ENCODE peak calls at places on chromosomes 2 and 18, in five cellular contexts. One of them, this sample, is unnamed.

GRCh38 chr18:3584266-3584665 is 134.3 kb downstream of the TGIF1 start:
- DNase-seq in GM06990: no peak
- DNase-seq in progenitor cell of endocrine pancreas: no peak
- DNase-seq in uterus: no peak
- DNase-seq in fibroblast of mammary gland: no peak
- DNase-seq in this sample: no peak

GRCh38 chr2:137255345-137255744 is 490.0 kb downstream of the THSD7B start:
- DNase-seq in GM06990: no peak
- DNase-seq in progenitor cell of endocrine pancreas: no peak
- DNase-seq in uterus: no peak
- DNase-seq in fibroblast of mammary gland: no peak
- DNase-seq in this sample: no peak

GRCh38 chr2:140734992-140735391 is 1395.8 kb downstream of the LRP1B start:
- DNase-seq in GM06990: no peak
- DNase-seq in progenitor cell of endocrine pancreas: no peak
- DNase-seq in uterus: no peak
- DNase-seq in fibroblast of mammary gland: no peak
- DNase-seq in this sample: no peak

GRCh38 chr18:50853863-50854271 is 25.1 kb upstream of the ME2 start:
- DNase-seq in GM06990: no peak
- DNase-seq in progenitor cell of endocrine pancreas: no peak
- DNase-seq in uterus: no peak
- DNase-seq in fibroblast of mammary gland: peak
- DNase-seq in this sample: no peak

GRCh38 chr2:61707984-61708852 is 145.6 kb downstream of the FAM161A start:
- DNase-seq in GM06990: peak
- DNase-seq in progenitor cell of endocrine pancreas: no peak
- DNase-seq in uterus: no peak
- DNase-seq in fibroblast of mammary gland: peak
- DNase-seq in this sample: no peak

GRCh38 chr18:4455113-4455811 is at the start of gene DLGAP1:
- DNase-seq in GM06990: peak
- DNase-seq in progenitor cell of endocrine pancreas: peak
- DNase-seq in uterus: no peak
- DNase-seq in fibroblast of mammary gland: peak
- DNase-seq in this sample: peak

GRCh38 chr2:174465327-174465726 is 21.5 kb downstream of the GPR155 start:
- DNase-seq in GM06990: no peak
- DNase-seq in progenitor cell of endocrine pancreas: no peak
- DNase-seq in uterus: no peak
- DNase-seq in fibroblast of mammary gland: no peak
- DNase-seq in this sample: no peak

GRCh38 chr18:80179857-80180558 is 67.3 kb downstream of the PARD6G start:
- DNase-seq in GM06990: no peak
- DNase-seq in progenitor cell of endocrine pancreas: no peak
- DNase-seq in uterus: no peak
- DNase-seq in fibroblast of mammary gland: no peak
- DNase-seq in this sample: no peak

GRCh38 chr2:28507806-28508764 is 12.2 kb downstream of the PLB1 start:
- DNase-seq in GM06990: no peak
- DNase-seq in progenitor cell of endocrine pancreas: no peak
- DNase-seq in uterus: no peak
- DNase-seq in fibroblast of mammary gland: peak
- DNase-seq in this sample: no peak

GRCh38 chr2:218865396-218865795 is 5.8 kb downstream of the WNT6 start:
- DNase-seq in GM06990: no peak
- DNase-seq in progenitor cell of endocrine pancreas: no peak
- DNase-seq in uterus: no peak
- DNase-seq in fibroblast of mammary gland: no peak
- DNase-seq in this sample: no peak

GRCh38 chr2:150548527-150548926 is 61.1 kb upstream of the RND3 start:
- DNase-seq in GM06990: no peak
- DNase-seq in progenitor cell of endocrine pancreas: no peak
- DNase-seq in uterus: no peak
- DNase-seq in fibroblast of mammary gland: peak
- DNase-seq in this sample: no peak

GRCh38 chr2:100882645-100883613 is 63.0 kb downstream of the NPAS2 start:
- DNase-seq in GM06990: no peak
- DNase-seq in progenitor cell of endocrine pancreas: no peak
- DNase-seq in uterus: no peak
- DNase-seq in fibroblast of mammary gland: peak
- DNase-seq in this sample: no peak

GRCh38 chr18:48728204-48728833 is 189.5 kb downstream of the CTIF start:
- DNase-seq in GM06990: no peak
- DNase-seq in progenitor cell of endocrine pancreas: no peak
- DNase-seq in uterus: no peak
- DNase-seq in fibroblast of mammary gland: peak
- DNase-seq in this sample: no peak

GRCh38 chr2:240832816-240833497 is 12.9 kb upstream of the KIF1A start:
- DNase-seq in GM06990: no peak
- DNase-seq in progenitor cell of endocrine pancreas: no peak
- DNase-seq in uterus: peak
- DNase-seq in fibroblast of mammary gland: no peak
- DNase-seq in this sample: no peak

GRCh38 chr2:155350783-155351580 is 652.5 kb downstream of the KCNJ3 start:
- DNase-seq in GM06990: no peak
- DNase-seq in progenitor cell of endocrine pancreas: no peak
- DNase-seq in uterus: no peak
- DNase-seq in fibroblast of mammary gland: no peak
- DNase-seq in this sample: no peak

GRCh38 chr18:67553471-67553870 is 37.0 kb upstream of the DSEL start:
- DNase-seq in GM06990: no peak
- DNase-seq in progenitor cell of endocrine pancreas: no peak
- DNase-seq in uterus: no peak
- DNase-seq in fibroblast of mammary gland: no peak
- DNase-seq in this sample: no peak

GRCh38 chr2:29281585-29281984 is 166.4 kb downstream of the CLIP4 start:
- DNase-seq in GM06990: no peak
- DNase-seq in progenitor cell of endocrine pancreas: no peak
- DNase-seq in uterus: peak
- DNase-seq in fibroblast of mammary gland: peak
- DNase-seq in this sample: no peak

GRCh38 chr2:135987441-135987840 is 2.0 kb upstream of the DARS1 start:
- DNase-seq in GM06990: no peak
- DNase-seq in progenitor cell of endocrine pancreas: no peak
- DNase-seq in uterus: no peak
- DNase-seq in fibroblast of mammary gland: no peak
- DNase-seq in this sample: no peak

GRCh38 chr2:223970343-223971128 is 13.3 kb downstream of the MRPL44 start:
- DNase-seq in GM06990: no peak
- DNase-seq in progenitor cell of endocrine pancreas: peak
- DNase-seq in uterus: peak
- DNase-seq in fibroblast of mammary gland: peak
- DNase-seq in this sample: peak

GRCh38 chr18:13392029-13392750 is 173.6 kb downstream of the LDLRAD4 start:
- DNase-seq in GM06990: no peak
- DNase-seq in progenitor cell of endocrine pancreas: no peak
- DNase-seq in uterus: no peak
- DNase-seq in fibroblast of mammary gland: no peak
- DNase-seq in this sample: no peak

GRCh38 chr2:200225943-200226342 is 80.5 kb upstream of the SPATS2L start:
- DNase-seq in GM06990: no peak
- DNase-seq in progenitor cell of endocrine pancreas: no peak
- DNase-seq in uterus: no peak
- DNase-seq in fibroblast of mammary gland: peak
- DNase-seq in this sample: no peak

GRCh38 chr18:59264651-59265245 is 8.5 kb downstream of the RAX start:
- DNase-seq in GM06990: no peak
- DNase-seq in progenitor cell of endocrine pancreas: no peak
- DNase-seq in uterus: no peak
- DNase-seq in fibroblast of mammary gland: no peak
- DNase-seq in this sample: peak

GRCh38 chr2:226782092-226782713 is 17.4 kb downstream of the IRS1 start:
- DNase-seq in GM06990: no peak
- DNase-seq in progenitor cell of endocrine pancreas: no peak
- DNase-seq in uterus: no peak
- DNase-seq in fibroblast of mammary gland: no peak
- DNase-seq in this sample: no peak

GRCh38 chr2:42132066-42132965 is 36.8 kb upstream of the EML4 start:
- DNase-seq in GM06990: no peak
- DNase-seq in progenitor cell of endocrine pancreas: no peak
- DNase-seq in uterus: no peak
- DNase-seq in fibroblast of mammary gland: peak
- DNase-seq in this sample: no peak

GRCh38 chr2:29075894-29076700 is 1.8 kb upstream of the PCARE start:
- DNase-seq in GM06990: no peak
- DNase-seq in progenitor cell of endocrine pancreas: no peak
- DNase-seq in uterus: no peak
- DNase-seq in fibroblast of mammary gland: peak
- DNase-seq in this sample: no peak

GRCh38 chr2:142946941-142947340 is 69.5 kb downstream of the KYNU start:
- DNase-seq in GM06990: no peak
- DNase-seq in progenitor cell of endocrine pancreas: no peak
- DNase-seq in uterus: no peak
- DNase-seq in fibroblast of mammary gland: no peak
- DNase-seq in this sample: no peak

GRCh38 chr2:88016948-88017779 is 817 bp upstream of the RNU2-63P start:
- DNase-seq in GM06990: peak
- DNase-seq in progenitor cell of endocrine pancreas: peak
- DNase-seq in uterus: no peak
- DNase-seq in fibroblast of mammary gland: no peak
- DNase-seq in this sample: no peak

GRCh38 chr2:218996937-218997336 is 3.7 kb upstream of the CRYBA2 start:
- DNase-seq in GM06990: no peak
- DNase-seq in progenitor cell of endocrine pancreas: no peak
- DNase-seq in uterus: no peak
- DNase-seq in fibroblast of mammary gland: no peak
- DNase-seq in this sample: no peak

GRCh38 chr2:36455788-36456187 is 100.2 kb downstream of the CRIM1 start:
- DNase-seq in GM06990: no peak
- DNase-seq in progenitor cell of endocrine pancreas: no peak
- DNase-seq in uterus: no peak
- DNase-seq in fibroblast of mammary gland: no peak
- DNase-seq in this sample: no peak

GRCh38 chr2:26462511-26463251 is 15.2 kb downstream of the OTOF start:
- DNase-seq in GM06990: no peak
- DNase-seq in progenitor cell of endocrine pancreas: no peak
- DNase-seq in uterus: no peak
- DNase-seq in fibroblast of mammary gland: peak
- DNase-seq in this sample: peak

GRCh38 chr2:70630761-70631160 is 77.1 kb upstream of the TGFA start:
- DNase-seq in GM06990: no peak
- DNase-seq in progenitor cell of endocrine pancreas: no peak
- DNase-seq in uterus: no peak
- DNase-seq in fibroblast of mammary gland: no peak
- DNase-seq in this sample: no peak

GRCh38 chr2:50006327-50006726 is 852.0 kb upstream of the FSHR start:
- DNase-seq in GM06990: no peak
- DNase-seq in progenitor cell of endocrine pancreas: no peak
- DNase-seq in uterus: no peak
- DNase-seq in fibroblast of mammary gland: no peak
- DNase-seq in this sample: no peak

GRCh38 chr2:3300224-3300623 is 77.4 kb downstream of the EIPR1 start:
- DNase-seq in GM06990: no peak
- DNase-seq in progenitor cell of endocrine pancreas: no peak
- DNase-seq in uterus: no peak
- DNase-seq in fibroblast of mammary gland: no peak
- DNase-seq in this sample: no peak

DNA sequence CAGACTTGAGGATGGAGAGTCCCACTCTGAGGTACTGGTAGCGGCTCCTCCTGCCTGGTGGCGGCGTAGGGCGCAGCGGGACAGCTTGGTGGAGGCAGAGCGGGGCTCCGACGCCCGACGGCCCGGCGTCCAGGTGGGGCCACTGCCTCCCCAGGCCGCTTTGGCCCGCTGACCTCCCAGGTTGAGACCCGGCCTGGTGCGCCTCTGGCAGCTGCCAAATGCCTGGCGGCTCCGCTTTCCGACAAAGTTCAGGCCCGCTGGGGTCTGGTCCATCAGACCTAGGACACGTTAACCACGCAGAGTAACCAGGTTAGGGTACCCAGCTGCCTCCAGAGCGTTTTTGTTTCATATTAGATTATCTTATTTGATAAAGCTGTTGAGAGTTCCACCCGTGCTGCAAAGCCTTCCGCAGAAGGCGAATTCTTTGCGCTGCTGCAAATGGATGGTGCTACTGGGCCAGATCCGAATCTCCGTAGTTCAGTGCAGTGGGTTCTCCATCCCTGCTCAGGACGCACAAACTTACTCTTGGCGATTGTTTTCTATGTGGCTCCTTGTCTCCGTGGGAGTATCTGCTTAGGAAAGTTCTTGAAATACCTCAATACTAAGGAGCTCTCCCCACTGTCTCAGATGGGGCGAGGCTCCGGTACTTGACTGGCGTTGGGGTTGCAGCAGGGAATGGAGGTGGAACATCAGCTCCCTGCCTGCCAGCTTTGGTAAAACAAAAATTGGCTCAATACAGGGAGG is 405.9 kb downstream of the XIRP2 start:
- DNase-seq in GM06990: peak
- DNase-seq in progenitor cell of endocrine pancreas: peak
- DNase-seq in uterus: no peak
- DNase-seq in fibroblast of mammary gland: peak
- DNase-seq in this sample: peak
- TF ChIP-seq CTCF in GM06990: no peak
- TF ChIP-seq CTCF in progenitor cell of endocrine pancreas: peak
- TF ChIP-seq CTCF in uterus: no peak
- TF ChIP-seq CTCF in fibroblast of mammary gland: no peak
- TF ChIP-seq CTCF in this sample: no peak

GRCh38 chr18:36412778-36413177 is 115.3 kb downstream of the FHOD3 start:
- DNase-seq in GM06990: no peak
- DNase-seq in progenitor cell of endocrine pancreas: no peak
- DNase-seq in uterus: no peak
- DNase-seq in fibroblast of mammary gland: peak
- DNase-seq in this sample: peak
- TF ChIP-seq CTCF in GM06990: peak
- TF ChIP-seq CTCF in progenitor cell of endocrine pancreas: peak
- TF ChIP-seq CTCF in uterus: no peak
- TF ChIP-seq CTCF in fibroblast of mammary gland: peak
- TF ChIP-seq CTCF in this sample: peak

GRCh38 chr2:239153806-239154591 is 246.8 kb downstream of the HDAC4 start:
- DNase-seq in GM06990: no peak
- DNase-seq in progenitor cell of endocrine pancreas: no peak
- DNase-seq in uterus: peak
- DNase-seq in fibroblast of mammary gland: no peak
- DNase-seq in this sample: no peak
- TF ChIP-seq CTCF in GM06990: no peak
- TF ChIP-seq CTCF in progenitor cell of endocrine pancreas: no peak
- TF ChIP-seq CTCF in uterus: no peak
- TF ChIP-seq CTCF in fibroblast of mammary gland: no peak
- TF ChIP-seq CTCF in this sample: no peak

GRCh38 chr2:13193075-13193474 is 476.3 kb downstream of the TRIB2 start:
- DNase-seq in GM06990: no peak
- DNase-seq in progenitor cell of endocrine pancreas: no peak
- DNase-seq in uterus: no peak
- DNase-seq in fibroblast of mammary gland: peak
- DNase-seq in this sample: no peak

GRCh38 chr2:13195270-13195669 is 478.5 kb downstream of the TRIB2 start:
- DNase-seq in GM06990: no peak
- DNase-seq in progenitor cell of endocrine pancreas: no peak
- DNase-seq in uterus: no peak
- DNase-seq in fibroblast of mammary gland: no peak
- DNase-seq in this sample: no peak

DNA sequence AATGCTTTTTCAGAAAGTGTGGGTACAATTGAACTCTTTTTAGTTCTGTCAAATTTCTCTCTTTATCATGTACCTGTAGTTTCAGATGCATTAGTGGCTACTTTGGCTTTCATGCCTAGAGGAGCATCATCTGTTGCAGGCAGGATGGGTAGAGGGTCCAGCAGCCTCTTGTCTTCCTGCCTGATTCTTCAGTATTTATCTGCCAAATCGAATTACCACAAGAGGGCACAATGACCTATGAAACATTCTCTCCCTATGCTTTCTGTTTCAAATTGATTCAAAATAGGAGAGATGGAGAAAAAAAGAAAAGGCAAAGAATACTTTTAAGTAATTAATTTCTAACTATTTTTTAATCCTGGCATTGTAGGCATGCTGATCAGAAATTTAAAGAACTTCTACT is 477.2 kb downstream of the TRIB2 start:
- DNase-seq in GM06990: peak
- DNase-seq in progenitor cell of endocrine pancreas: no peak
- DNase-seq in uterus: no peak
- DNase-seq in fibroblast of mammary gland: peak
- DNase-seq in this sample: peak
- TF ChIP-seq CTCF in GM06990: peak
- TF ChIP-seq CTCF in progenitor cell of endocrine pancreas: peak
- TF ChIP-seq CTCF in uterus: no peak
- TF ChIP-seq CTCF in fibroblast of mammary gland: peak
- TF ChIP-seq CTCF in this sample: peak

This sample was measured in endothelial cell.